ENCODE peak calls at places on chromosomes 11 and 22, in eight cellular contexts. Q, E, R, F, N, W, K and V are unnamed samples.

GRCh38 chr11:96161271-96162089 is 181.5 kb downstream of the MAML2 start:
- DNase-seq in E (peak; percentile 68), N (peak; percentile 63), F (no peak), R (no peak), Q (no peak), K (no peak), W (no peak), V (no peak)

GRCh38 chr22:48578138-48579034 is 1249.3 kb downstream of the BRD1 start:
- DNase-seq in K (no peak), E (no peak), Q (no peak), N (no peak), R (no peak), W (no peak), F (no peak), V (peak; percentile 29)

GRCh38 chr22:40401532-40401931 is 31.1 kb downstream of the SGSM3 start:
- DNase-seq in E (no peak), N (no peak), W (no peak), Q (no peak), F (no peak), R (no peak), K (no peak), V (peak; percentile 27)

GRCh38 chr11:96147913-96148312 is 195.1 kb downstream of the MAML2 start:
- DNase-seq in R (no peak), F (no peak), K (no peak), W (no peak), N (no peak), E (no peak), Q (peak; percentile 70), V (no peak)

GRCh38 chr11:61058583-61059259 is 43.6 kb upstream of the CD5 start:
- DNase-seq in F (no peak), W (no peak), N (no peak), K (no peak), R (no peak), E (no peak), Q (no peak), V (no peak)

GRCh38 chr22:31344369-31345330 is 1.5 kb downstream of the PATZ1 start:
- DNase-seq in W (peak; percentile 68), R (no peak), N (peak; percentile 67), Q (peak; percentile 53), F (no peak), E (peak; percentile 57), K (peak; percentile 54), V (peak; percentile 59)

GRCh38 chr11:120431633-120432032 is 79.9 kb upstream of the GRIK4 start:
- DNase-seq in R (no peak), Q (peak; percentile 39), W (no peak), N (peak; percentile 74), F (peak; percentile 27), K (no peak), E (peak; percentile 72), V (no peak)

GRCh38 chr22:33461698-33462434 is 403.7 kb upstream of the SYN3 start:
- DNase-seq in W (no peak), E (no peak), N (no peak), R (no peak), F (no peak), Q (no peak), K (no peak), V (no peak)

GRCh38 chr22:21938906-21939305 is 13.7 kb downstream of the PPM1F start:
- DNase-seq in W (no peak), Q (no peak), E (no peak), N (no peak), K (no peak), R (no peak), F (no peak), V (no peak)

GRCh38 chr22:21938071-21938822 is 14.4 kb downstream of the PPM1F start:
- DNase-seq in R (peak; percentile 30), Q (peak; percentile 62), W (peak; percentile 97), F (peak; percentile 69), E (peak; percentile 83), N (peak; percentile 94), K (peak; percentile 97), V (peak; percentile 97)

GRCh38 chr22:21937821-21938070 is 14.9 kb downstream of the PPM1F start:
- DNase-seq in W (no peak), F (no peak), Q (peak; percentile 89), N (no peak), E (peak; percentile 94), R (peak; percentile 87), K (no peak), V (no peak)

GRCh38 chr22:21940521-21940920 is 12.1 kb downstream of the PPM1F start:
- DNase-seq in R (no peak), Q (no peak), W (no peak), N (no peak), E (no peak), K (peak; percentile 43), F (no peak), V (no peak)

DNA sequence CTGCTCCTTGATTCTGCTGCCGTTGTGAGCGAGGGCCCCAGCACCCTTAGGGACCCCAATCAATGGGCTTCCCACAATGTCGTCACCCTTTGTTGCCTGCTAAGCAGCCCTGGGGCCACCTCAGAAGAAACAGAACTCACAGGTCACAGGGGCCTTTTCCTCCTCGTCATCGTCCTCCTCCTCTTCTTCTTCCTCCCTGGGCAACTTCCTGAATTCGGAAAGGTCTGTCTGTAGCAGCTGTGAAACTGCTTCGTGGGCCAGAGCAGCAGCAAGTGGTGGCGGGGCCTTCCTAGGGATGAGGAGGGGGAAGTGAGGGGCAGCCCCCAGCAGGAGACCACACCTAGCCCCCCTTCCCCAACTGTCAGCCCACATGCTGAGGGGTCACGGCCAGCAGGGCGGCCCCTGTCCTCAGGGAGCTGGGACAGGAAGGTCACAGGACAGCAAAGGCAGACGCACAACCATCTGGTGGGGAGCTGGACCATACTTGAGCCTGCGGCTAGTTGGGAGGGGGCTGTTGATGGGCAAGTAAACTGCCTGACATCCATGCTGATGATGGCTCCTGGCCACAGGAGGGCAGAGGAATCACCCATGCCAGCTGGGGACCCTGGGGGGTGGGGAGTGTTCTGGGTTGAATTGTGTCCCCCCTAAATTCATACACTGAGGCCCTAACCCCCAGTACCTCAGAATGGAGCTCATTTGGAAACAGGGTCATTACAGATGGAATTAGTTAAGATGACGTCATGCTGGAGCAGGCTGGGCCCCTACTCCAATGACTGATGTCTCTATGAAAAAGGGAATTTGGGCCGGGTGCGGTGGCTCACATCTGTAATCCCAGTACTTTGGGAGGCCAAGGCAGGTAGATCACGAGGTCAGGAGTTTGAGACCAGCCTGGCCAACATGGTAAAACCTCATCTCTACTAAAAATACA is 13.0 kb downstream of the PPM1F start:
- DNase-seq in K (peak; percentile 82), R (no peak), W (no peak), F (no peak), E (no peak), N (no peak), Q (no peak), V (no peak)
- H3K4me3 ChIP-seq in K (no peak overlapping the region), R (no peak overlapping the region), W (no peak overlapping the region), F (no peak overlapping the region), E (no peak overlapping the region), N (no peak overlapping the region), Q (no peak overlapping the region), V (no peak overlapping the region)

GRCh38 chr22:46084943-46085830 is 65.1 kb upstream of the PPARA start:
- DNase-seq in K (no peak), W (peak; percentile 89), F (no peak), R (no peak), E (no peak), N (no peak), Q (peak; percentile 72), V (peak; percentile 87)

GRCh38 chr22:46081831-46082210 is 68.5 kb upstream of the PPARA start:
- DNase-seq in K (no peak), Q (no peak), R (no peak), W (peak; percentile 42), E (no peak), F (no peak), N (no peak), V (peak; percentile 36)

GRCh38 chr22:46082633-46083032 is 67.7 kb upstream of the PPARA start:
- DNase-seq in F (no peak), E (no peak), Q (no peak), R (no peak), K (no peak), W (no peak), N (no peak), V (no peak)

GRCh38 chr22:46084376-46084775 is 66.0 kb upstream of the PPARA start:
- DNase-seq in E (no peak), R (no peak), Q (no peak), F (no peak), K (no peak), W (peak; percentile 47), N (no peak), V (peak; percentile 40)

GRCh38 chr22:46083383-46084350 is 66.7 kb upstream of the PPARA start:
- DNase-seq in E (no peak), N (no peak), K (no peak), Q (no peak), R (no peak), W (peak; percentile 48), F (no peak), V (peak; percentile 32)
- H3K4me3 ChIP-seq in E (no peak overlapping the region), N (no peak overlapping the region), K (no peak overlapping the region), Q (no peak overlapping the region), R (peak overlapping the region; percentile 26), W (peak overlapping the region; percentile 89), F (peak overlapping the region; percentile 68), V (peak overlapping the region; percentile 39)

GRCh38 chr11:413120-414081 is 1.4 kb downstream of the SIGIRR start:
- DNase-seq in Q (no peak), F (no peak), W (no peak), E (no peak), N (no peak), R (no peak), K (peak; percentile 68), V (peak; percentile 46)

GRCh38 chr11:414333-414857 is 404 bp downstream of the SIGIRR start:
- DNase-seq in N (no peak), F (no peak), K (peak; percentile 58), W (no peak), R (no peak), Q (no peak), E (no peak), V (no peak)

GRCh38 chr11:409600-410471 is 5.0 kb downstream of the SIGIRR start:
- DNase-seq in N (no peak), E (no peak), K (no peak), R (no peak), F (no peak), W (no peak), Q (no peak), V (peak; percentile 49)

GRCh38 chr11:415640-416041 is 842 bp upstream of the SIGIRR start:
- DNase-seq in R (no peak), F (no peak), E (no peak), N (no peak), K (no peak), Q (no peak), W (no peak), V (peak; percentile 43)

DNA sequence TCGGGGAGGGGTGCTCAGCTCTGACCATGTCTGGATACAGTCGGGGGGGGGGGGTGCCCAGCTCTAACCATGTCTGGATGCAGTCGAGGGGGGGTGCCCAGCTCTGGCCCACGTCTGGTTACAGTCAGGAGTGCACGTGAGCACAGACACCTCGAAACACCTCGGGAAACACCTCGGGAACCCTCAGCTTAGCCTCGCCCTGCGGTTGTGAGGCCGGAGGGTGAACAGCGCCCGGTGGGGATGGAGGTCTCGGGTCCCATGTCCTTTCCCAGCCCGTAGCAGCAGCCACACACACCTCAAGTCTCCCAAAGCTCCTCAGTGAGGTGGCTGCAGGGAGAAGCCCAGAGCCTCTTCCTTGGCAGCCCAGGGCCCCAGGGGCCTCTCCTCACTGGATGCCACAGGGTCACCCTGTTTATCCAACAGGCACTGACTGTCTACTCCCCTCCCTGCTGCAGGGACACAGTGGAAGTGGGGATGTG is 2.1 kb downstream of the SIGIRR start:
- DNase-seq in F (no peak), N (no peak), K (no peak), Q (no peak), W (no peak), E (no peak), R (no peak), V (peak; percentile 44)
- H3K4me3 ChIP-seq in F (no peak overlapping the region), N (no peak overlapping the region), K (no peak overlapping the region), Q (no peak overlapping the region), W (peak overlapping the region; percentile 10), E (no peak overlapping the region), R (no peak overlapping the region), V (peak overlapping the region; percentile 27)

DNA sequence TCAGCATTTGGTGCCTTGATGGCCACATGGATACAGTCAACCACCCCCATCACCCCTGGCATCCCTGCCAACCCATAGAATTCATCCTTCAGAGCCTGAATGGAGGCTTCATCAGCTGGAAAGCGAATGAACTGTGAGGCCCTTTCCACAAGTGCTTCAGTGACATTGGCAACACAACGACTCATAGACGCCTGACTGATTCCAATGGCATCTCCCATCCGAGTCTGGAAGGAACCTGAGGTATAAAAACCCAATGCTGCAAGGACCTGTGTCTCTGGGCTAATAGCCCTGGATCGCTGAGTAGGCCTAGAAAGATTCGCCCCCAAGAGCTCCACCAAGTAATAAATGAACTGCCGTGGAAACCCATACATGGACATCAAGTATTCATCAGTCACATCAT is 1.3 kb downstream of the HARBI1 start:
- DNase-seq in N (no peak), W (no peak), F (no peak), E (peak; percentile 54), R (no peak), K (no peak), Q (peak; percentile 54), V (no peak)
- H3K4me3 ChIP-seq in N (no peak overlapping the region), W (no peak overlapping the region), F (no peak overlapping the region), E (no peak overlapping the region), R (no peak overlapping the region), K (no peak overlapping the region), Q (no peak overlapping the region), V (no peak overlapping the region)